ENCODE peak calls at places on chromosomes 4 and X, in ten cellular contexts. H, L, U, W, X, Y, A, O, I and M are unnamed samples.

GRCh38 chr4:125432078-125432477 is 117.3 kb downstream of the FAT4 start:
- DNase-seq in W (no peak), X (no peak), H (no peak), A (no peak), O (no peak), I (peak), U (no peak), Y (no peak), L (peak), M (no peak)

GRCh38 chr4:40086421-40086820 is 29.8 kb downstream of the N4BP2 start:
- DNase-seq in H (no peak), Y (no peak), U (no peak), X (no peak), W (no peak), O (no peak), A (no peak), L (no peak), I (no peak), M (no peak)

GRCh38 chrX:15739886-15740285 is 1.8 kb downstream of the CA5B start:
- DNase-seq in Y (no peak), I (no peak), U (no peak), H (no peak), X (no peak), W (no peak), L (no peak), O (no peak), A (no peak), M (no peak)

GRCh38 chr4:128517096-128517738 is 229.6 kb upstream of the PGRMC2 start:
- DNase-seq in H (no peak), Y (no peak), I (peak), U (no peak), A (no peak), O (no peak), W (no peak), L (peak), X (no peak), M (no peak)

GRCh38 chr4:76339364-76339763 is 32.8 kb downstream of the STBD1 start:
- DNase-seq in A (no peak), Y (no peak), U (no peak), H (no peak), W (no peak), I (no peak), O (no peak), X (no peak), L (peak), M (no peak)

GRCh38 chrX:100719139-100719538 is 12.8 kb downstream of the SYTL4 start:
- DNase-seq in U (no peak), X (no peak), O (no peak), Y (no peak), H (no peak), L (no peak), A (no peak), I (no peak), W (no peak), M (no peak)

GRCh38 chr4:69731261-69731660 is 29.2 kb downstream of the SULT1B1 start:
- DNase-seq in U (no peak), I (no peak), O (no peak), Y (no peak), X (no peak), H (no peak), L (no peak), W (no peak), A (no peak), M (no peak)

GRCh38 chr4:55038176-55038890 is 87.1 kb downstream of the KDR start:
- DNase-seq in X (peak), L (no peak), I (peak), W (no peak), H (peak), O (peak), Y (no peak), A (no peak), U (no peak), M (peak)

GRCh38 chr4:182063651-182064050 is 179.6 kb upstream of the TENM3 start:
- DNase-seq in A (no peak), O (no peak), H (no peak), W (no peak), L (no peak), X (no peak), Y (no peak), U (no peak), I (no peak), M (no peak)

GRCh38 chr4:109395694-109396093 is 37.9 kb upstream of the SEC24B start:
- DNase-seq in Y (no peak), I (no peak), H (no peak), W (no peak), X (no peak), U (no peak), O (no peak), A (no peak), L (no peak), M (no peak)

GRCh38 chrX:45851434-45851991 is 650.8 kb upstream of the DIPK2B start:
- DNase-seq in A (peak), O (no peak), Y (no peak), H (no peak), W (no peak), X (no peak), U (peak), L (no peak), I (peak), M (peak)

GRCh38 chr4:113838421-113838820 is 76.9 kb upstream of the CAMK2D start:
- DNase-seq in I (no peak), Y (no peak), A (no peak), O (no peak), U (no peak), L (no peak), W (no peak), H (no peak), X (no peak), M (no peak)

GRCh38 chr4:175412744-175413143 is 399.3 kb downstream of the GPM6A start:
- DNase-seq in Y (no peak), L (peak), H (no peak), X (no peak), I (peak), A (no peak), W (no peak), U (no peak), O (no peak), M (no peak)

GRCh38 chrX:83416273-83416672 is 91.8 kb upstream of the POU3F4 start:
- DNase-seq in I (no peak), U (no peak), X (no peak), O (no peak), H (no peak), L (no peak), W (no peak), Y (no peak), A (no peak), M (no peak)

GRCh38 chr4:188663369-188663768 is 524.1 kb downstream of the TRIML1 start:
- DNase-seq in Y (no peak), U (no peak), H (no peak), I (no peak), A (no peak), O (no peak), W (no peak), L (no peak), X (no peak), M (no peak)

GRCh38 chr4:76806757-76807156 is 91.2 kb downstream of the SOWAHB start:
- DNase-seq in U (no peak), W (no peak), H (no peak), Y (no peak), X (no peak), L (no peak), O (no peak), A (no peak), I (no peak), M (no peak)

GRCh38 chr4:141375855-141376254 is 155.2 kb downstream of the ZNF330 start:
- DNase-seq in I (peak), W (no peak), X (no peak), Y (no peak), U (no peak), L (peak), H (no peak), O (no peak), A (no peak), M (no peak)

DNA sequence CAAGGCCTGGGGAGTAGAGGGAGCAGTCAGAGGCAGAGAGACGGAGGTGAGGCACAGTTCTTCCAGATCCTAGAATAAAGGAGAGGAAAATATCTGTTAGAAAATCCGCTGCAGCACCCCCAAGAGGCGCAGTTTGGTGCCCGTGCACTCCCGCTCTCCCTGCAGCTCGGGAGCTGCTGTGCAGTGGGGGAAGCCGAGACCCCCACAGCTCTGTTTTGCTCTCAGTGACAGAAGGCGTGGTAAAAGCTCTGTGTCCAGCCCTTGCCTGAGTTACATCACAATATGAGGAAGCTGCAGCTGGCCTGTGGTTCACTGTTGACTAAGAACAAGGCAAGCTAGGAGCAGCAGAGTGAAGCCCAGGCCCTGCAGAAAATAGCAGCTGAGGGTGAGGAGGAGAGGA is 88.5 kb upstream of the ADRA2C start:
- DNase-seq in X (no peak), W (no peak), Y (no peak), U (no peak), I (no peak), L (no peak), O (no peak), A (no peak), H (no peak), M (no peak)
- TF ChIP-seq CTCF in X (no peak), W (no peak), Y (no peak), U (no peak), I (no peak), L (peak), O (no peak), A (no peak), H (no peak), M (no peak)

DNA sequence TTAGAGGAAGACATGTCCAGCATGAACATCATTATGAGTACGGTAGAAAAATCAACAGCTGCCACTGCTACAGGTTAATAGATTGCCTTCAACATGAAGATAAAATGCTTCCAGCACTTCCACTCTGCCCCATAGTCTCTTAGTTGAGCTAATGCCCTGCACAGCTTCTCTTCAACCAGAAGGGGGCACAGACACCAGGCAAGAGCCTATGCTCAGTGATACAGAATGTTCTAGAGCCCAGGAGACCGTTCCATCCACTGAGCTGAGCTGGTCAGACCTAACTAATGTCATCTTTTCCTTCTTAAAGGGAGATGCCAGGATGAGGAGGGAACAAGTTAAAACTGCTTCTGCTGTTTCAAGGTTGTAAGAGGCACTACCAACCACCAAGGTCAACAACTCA is 42.2 kb downstream of the SMIM10L2A start:
- DNase-seq in A (no peak), Y (no peak), I (peak), W (no peak), H (no peak), X (no peak), L (no peak), U (no peak), O (no peak), M (no peak)
- TF ChIP-seq CTCF in A (no peak), Y (peak), I (peak), W (no peak), H (no peak), X (peak), L (peak), U (peak), O (no peak), M (no peak)

GRCh38 chr4:75057369-75057768 is 124.5 kb downstream of the PARM1 start:
- DNase-seq in O (no peak), I (no peak), A (no peak), U (no peak), Y (no peak), L (no peak), W (no peak), X (no peak), H (no peak), M (no peak)

GRCh38 chr4:75051431-75051830 is 118.5 kb downstream of the PARM1 start:
- DNase-seq in Y (no peak), H (no peak), U (no peak), X (no peak), I (no peak), A (no peak), W (no peak), L (no peak), O (no peak), M (no peak)

GRCh38 chr4:75054089-75054488 is 121.2 kb downstream of the PARM1 start:
- DNase-seq in H (no peak), Y (no peak), O (no peak), X (no peak), A (no peak), W (no peak), L (no peak), U (no peak), I (no peak), M (no peak)

GRCh38 chr4:75058486-75058885 is 125.6 kb downstream of the PARM1 start:
- DNase-seq in I (no peak), L (no peak), U (no peak), O (no peak), X (no peak), A (no peak), H (no peak), W (no peak), Y (no peak), M (no peak)

DNA sequence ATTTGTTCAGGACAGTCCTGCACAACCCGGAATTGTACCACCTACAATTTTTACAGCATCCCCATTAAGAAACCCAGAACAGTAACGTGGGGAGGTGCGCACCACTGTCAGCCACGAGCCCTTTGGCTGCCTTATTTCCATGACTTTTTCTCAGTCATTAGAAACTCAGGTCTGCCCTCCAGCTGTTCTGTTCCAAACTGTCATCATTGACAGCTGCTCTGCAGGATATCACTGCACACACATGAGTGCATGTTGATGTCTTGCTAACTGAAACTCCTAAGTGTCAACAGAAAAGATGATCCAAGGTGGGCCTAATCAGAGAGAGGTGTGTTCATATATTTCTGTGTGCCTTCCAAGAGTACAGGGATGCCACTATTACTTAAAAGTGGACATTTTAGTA is 123.4 kb downstream of the PARM1 start:
- DNase-seq in L (no peak), W (no peak), U (no peak), H (no peak), I (no peak), A (no peak), O (no peak), Y (no peak), X (no peak), M (no peak)
- TF ChIP-seq CTCF in L (no peak), W (no peak), U (no peak), H (no peak), I (no peak), A (no peak), O (no peak), Y (no peak), X (no peak), M (no peak)

DNA sequence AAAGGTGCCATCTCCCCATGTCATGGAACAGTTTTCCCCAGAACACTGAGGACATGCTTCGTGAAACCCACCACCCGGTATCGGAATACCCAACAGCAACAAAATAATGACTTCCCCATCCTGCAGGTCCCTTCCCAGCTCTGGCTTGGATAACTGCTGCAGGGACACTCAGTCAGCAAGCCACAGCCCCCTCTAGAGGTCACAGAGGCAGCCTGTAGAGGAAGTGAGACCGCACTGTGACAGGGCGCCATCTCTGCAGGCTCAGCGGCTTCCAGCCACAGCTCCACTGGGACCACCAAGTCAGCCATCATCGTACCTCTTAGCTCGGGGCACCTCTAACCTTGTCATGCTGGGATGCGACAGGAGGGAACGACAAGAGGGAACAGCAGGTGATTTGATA is 315.9 kb downstream of the LDB2 start:
- DNase-seq in I (no peak), U (no peak), H (no peak), L (no peak), Y (no peak), X (no peak), O (no peak), W (no peak), A (no peak), M (no peak)
- TF ChIP-seq CTCF in I (no peak), U (no peak), H (no peak), L (peak), Y (peak), X (no peak), O (no peak), W (no peak), A (no peak), M (no peak)

GRCh38 chr4:100504086-100504874 is 13.5 kb downstream of the EMCN start:
- DNase-seq in W (no peak), Y (no peak), H (no peak), U (no peak), L (no peak), X (no peak), A (no peak), O (no peak), I (no peak), M (no peak)
- TF ChIP-seq CTCF in W (no peak), Y (no peak), H (no peak), U (no peak), L (no peak), X (no peak), A (no peak), O (no peak), I (no peak), M (no peak)

DNA sequence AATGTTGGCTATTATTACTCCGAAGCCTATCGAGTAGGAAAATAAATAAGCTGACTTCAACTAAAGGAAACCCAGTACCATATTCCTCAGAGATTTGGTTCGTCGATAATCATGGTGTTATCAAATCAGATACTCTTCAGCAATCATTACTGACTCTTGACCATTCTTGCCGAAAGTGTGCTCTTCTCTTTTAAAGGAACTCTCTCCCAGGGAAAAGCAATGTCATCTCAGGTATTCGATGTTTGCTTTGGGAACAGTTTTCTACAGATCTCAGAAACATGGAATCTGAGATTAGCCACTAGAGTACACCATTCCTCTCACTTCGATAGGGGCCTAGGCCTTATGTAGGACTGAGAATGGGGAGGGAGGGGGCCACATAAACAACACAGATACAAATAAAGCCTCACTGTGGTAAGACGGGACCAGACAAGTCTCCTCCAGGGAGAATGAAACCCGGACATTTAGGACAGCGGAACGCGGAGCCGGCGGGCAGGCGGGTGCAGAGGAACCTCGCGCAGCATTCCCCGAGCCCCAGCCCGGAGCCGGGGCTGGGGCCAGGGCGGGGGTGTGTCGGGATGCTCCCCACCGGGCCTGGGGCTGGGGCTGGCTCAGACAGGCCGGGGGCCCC is 586 bp downstream of the DNAJB14 start:
- DNase-seq in A (peak), W (no peak), L (no peak), X (no peak), U (peak), H (no peak), O (no peak), I (peak), Y (no peak), M (peak)
- TF ChIP-seq CTCF in A (no peak), W (no peak), L (no peak), X (no peak), U (no peak), H (no peak), O (no peak), I (no peak), Y (no peak), M (no peak)

GRCh38 chr4:57018930-57019329 is 40.2 kb downstream of the POLR2B start:
- DNase-seq in A (no peak), Y (no peak), U (no peak), L (no peak), I (peak), H (no peak), O (no peak), X (no peak), W (no peak), M (no peak)
- TF ChIP-seq CTCF in A (no peak), Y (no peak), U (no peak), L (peak), I (peak), H (no peak), O (no peak), X (peak), W (no peak), M (no peak)

GRCh38 chr4:120536884-120537283 is 385.6 kb downstream of the PRDM5 start:
- DNase-seq in W (no peak), I (no peak), U (no peak), O (no peak), Y (no peak), X (no peak), H (no peak), A (no peak), L (no peak), M (no peak)
- TF ChIP-seq CTCF in W (no peak), I (no peak), U (no peak), O (no peak), Y (no peak), X (no peak), H (no peak), A (no peak), L (no peak), M (no peak)